ENCODE peak calls at places on chromosomes 5 and 9, in ten cellular contexts. D, P, E, L, H, T, F, Z, U and G are unnamed samples.

GRCh38 chr5:131610198-131611063 is 24.6 kb downstream of the RAPGEF6 start:
- DNase-seq in D (peak), P (no peak), E (peak), L (peak), H (no peak), T (peak), F (no peak), Z (peak), U (no peak), G (no peak)

GRCh38 chr5:151556808-151557207 is 34.3 kb downstream of the FAT2 start:
- DNase-seq in D (no peak), P (no peak), E (no peak), L (no peak), H (no peak), T (no peak), F (no peak), Z (no peak), U (no peak), G (no peak)

GRCh38 chr5:86411596-86411995 is 206.1 kb upstream of the COX7C start:
- DNase-seq in D (no peak), P (no peak), E (no peak), L (no peak), H (no peak), T (no peak), F (no peak), Z (no peak), U (no peak), G (no peak)

GRCh38 chr9:35749515-35750255 is 598 bp downstream of the RGP1 start:
- DNase-seq in D (no peak), P (no peak), E (no peak), L (no peak), H (no peak), T (no peak), F (peak), Z (no peak), U (peak), G (peak)

GRCh38 chr5:16819522-16820167 is 116.4 kb downstream of the MYO10 start:
- DNase-seq in D (peak), P (peak), E (no peak), L (peak), H (peak), T (no peak), F (no peak), Z (no peak), U (no peak), G (no peak)

GRCh38 chr9:2494571-2494970 is 127.0 kb upstream of the VLDLR start:
- DNase-seq in D (peak), P (no peak), E (no peak), L (peak), H (no peak), T (no peak), F (no peak), Z (no peak), U (no peak), G (no peak)

GRCh38 chr5:79229357-79230174 is 6.4 kb upstream of the JMY start:
- DNase-seq in D (no peak), P (peak), E (no peak), L (peak), H (peak), T (no peak), F (no peak), Z (peak), U (no peak), G (peak)

GRCh38 chr5:80957031-80957761 is 3.0 kb upstream of the RASGRF2 start:
- DNase-seq in D (peak), P (no peak), E (no peak), L (no peak), H (no peak), T (no peak), F (no peak), Z (no peak), U (no peak), G (no peak)

GRCh38 chr9:121674952-121675351 is 23.5 kb downstream of the DAB2IP start:
- DNase-seq in D (peak), P (no peak), E (no peak), L (no peak), H (no peak), T (no peak), F (no peak), Z (no peak), U (no peak), G (peak)

GRCh38 chr5:140015706-140016105 is 27.4 kb downstream of the NRG2 start:
- DNase-seq in D (no peak), P (no peak), E (no peak), L (no peak), H (no peak), T (no peak), F (no peak), Z (no peak), U (no peak), G (no peak)

GRCh38 chr9:122949696-122950095 is 8.9 kb downstream of the RABGAP1 start:
- DNase-seq in D (no peak), P (no peak), E (no peak), L (no peak), H (no peak), T (no peak), F (no peak), Z (no peak), U (no peak), G (no peak)

GRCh38 chr5:88826959-88827585 is 55.9 kb downstream of the MEF2C start:
- DNase-seq in D (peak), P (peak), E (no peak), L (peak), H (peak), T (peak), F (no peak), Z (no peak), U (peak), G (peak)

GRCh38 chr9:87830446-87830845 is 52.2 kb upstream of the SPATA31E1 start:
- DNase-seq in D (no peak), P (no peak), E (no peak), L (no peak), H (no peak), T (no peak), F (no peak), Z (no peak), U (no peak), G (peak)

GRCh38 chr9:129624168-129624759 is 1.7 kb upstream of the NTMT1 start:
- DNase-seq in D (peak), P (no peak), E (peak), L (no peak), H (no peak), T (peak), F (peak), Z (peak), U (peak), G (peak)

GRCh38 chr9:105392531-105392930 is 55.3 kb upstream of the FSD1L start:
- DNase-seq in D (no peak), P (no peak), E (no peak), L (no peak), H (no peak), T (no peak), F (no peak), Z (no peak), U (no peak), G (no peak)

GRCh38 chr5:143376911-143377838 is 26.3 kb downstream of the NR3C1 start:
- DNase-seq in D (peak), P (no peak), E (no peak), L (no peak), H (peak), T (peak), F (no peak), Z (peak), U (no peak), G (no peak)

GRCh38 chr5:98927242-98927987 is 1.4 kb downstream of the CHD1 start:
- DNase-seq in D (peak), P (no peak), E (peak), L (peak), H (no peak), T (no peak), F (peak), Z (peak), U (peak), G (peak)

GRCh38 chr5:33513786-33514185 is 73.0 kb downstream of the TARS1 start:
- DNase-seq in D (peak), P (no peak), E (no peak), L (no peak), H (no peak), T (no peak), F (no peak), Z (no peak), U (no peak), G (no peak)

GRCh38 chr9:122051401-122052346 is 41.4 kb downstream of the TTLL11 start:
- DNase-seq in D (peak), P (peak), E (no peak), L (no peak), H (no peak), T (no peak), F (no peak), Z (no peak), U (no peak), G (peak)

GRCh38 chr9:125513634-125514413 is 193.2 kb downstream of the MAPKAP1 start:
- DNase-seq in D (peak), P (peak), E (peak), L (no peak), H (no peak), T (no peak), F (no peak), Z (peak), U (no peak), G (peak)

GRCh38 chr5:156534906-156535305 is 207.9 kb downstream of the SGCD start:
- DNase-seq in D (no peak), P (peak), E (no peak), L (no peak), H (no peak), T (no peak), F (no peak), Z (no peak), U (no peak), G (no peak)

DNA sequence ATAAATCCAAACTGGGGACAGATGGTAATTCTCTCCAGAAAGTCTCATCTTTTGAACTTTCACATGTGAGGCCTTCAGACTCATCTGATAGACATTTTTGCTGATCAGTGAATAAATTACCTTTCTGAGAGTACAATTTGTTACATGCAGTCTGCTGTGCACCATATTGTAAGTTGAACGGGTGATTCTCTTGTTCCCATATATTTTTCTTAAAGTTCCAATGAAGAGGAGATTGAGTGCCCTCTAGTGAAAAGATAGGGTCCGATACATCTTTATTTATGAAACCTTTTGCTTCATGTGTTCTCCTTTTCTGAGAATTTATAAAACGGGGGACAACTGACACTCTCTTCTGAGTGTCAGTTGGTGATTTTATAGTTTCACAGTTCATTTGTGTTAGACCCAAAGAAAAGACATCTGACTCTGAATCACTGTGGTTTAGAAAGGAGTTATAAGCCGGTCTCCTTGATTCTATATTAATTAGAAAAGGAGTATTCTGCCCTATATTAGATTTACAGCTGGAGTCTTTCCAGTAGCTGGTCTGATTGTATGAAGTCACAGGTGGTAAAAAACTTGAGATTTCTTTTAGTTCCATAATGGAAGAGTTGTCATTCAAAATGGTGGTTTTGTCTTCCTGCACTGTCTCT is 30.4 kb downstream of the GNG10 start:
- DNase-seq in D (peak), P (peak), E (peak), L (peak), H (peak), T (peak), F (no peak), Z (peak), U (no peak), G (no peak)
- TF ChIP-seq CTCF in D (peak), P (peak), E (peak), L (peak), H (peak), T (peak), F (no peak), Z (peak), U (no peak), G (peak)

GRCh38 chr5:175129121-175129520 is 314.9 kb downstream of the DRD1 start:
- DNase-seq in D (no peak), P (no peak), E (no peak), L (no peak), H (no peak), T (no peak), F (no peak), Z (no peak), U (peak), G (no peak)

GRCh38 chr5:175131432-175131831 is 312.6 kb downstream of the DRD1 start:
- DNase-seq in D (no peak), P (no peak), E (no peak), L (no peak), H (no peak), T (no peak), F (no peak), Z (no peak), U (no peak), G (no peak)

GRCh38 chr5:175124821-175125220 is 319.2 kb downstream of the DRD1 start:
- DNase-seq in D (no peak), P (no peak), E (no peak), L (no peak), H (no peak), T (peak), F (no peak), Z (no peak), U (no peak), G (no peak)

GRCh38 chr5:175133185-175133584 is 310.8 kb downstream of the DRD1 start:
- DNase-seq in D (peak), P (no peak), E (no peak), L (no peak), H (no peak), T (no peak), F (no peak), Z (no peak), U (no peak), G (no peak)

DNA sequence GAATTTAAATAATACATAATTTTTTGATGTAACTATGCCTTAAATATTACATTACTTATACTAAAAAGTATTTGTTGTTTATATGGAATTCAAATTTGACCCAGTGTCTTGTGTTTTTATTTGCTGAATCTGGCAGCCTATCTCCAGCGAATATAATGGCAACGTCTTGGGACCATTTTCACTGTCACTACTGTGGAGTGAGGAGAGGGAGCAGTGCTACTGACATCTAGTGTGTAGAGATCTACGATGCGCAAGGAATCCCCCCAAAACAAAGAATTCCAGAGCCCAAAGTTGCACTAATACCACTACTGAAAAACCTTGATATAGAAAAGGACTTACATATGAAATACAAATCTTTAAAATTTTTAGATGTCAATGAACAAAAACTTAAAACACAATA is 314.4 kb downstream of the DRD1 start:
- DNase-seq in D (no peak), P (no peak), E (no peak), L (no peak), H (no peak), T (no peak), F (no peak), Z (no peak), U (no peak), G (no peak)
- TF ChIP-seq CTCF in D (no peak), P (no peak), E (no peak), L (no peak), H (no peak), T (no peak), F (no peak), Z (no peak), U (no peak), G (no peak)

GRCh38 chr9:101448680-101449070 is 13.1 kb upstream of the ALDOB start:
- DNase-seq in D (no peak), P (no peak), E (no peak), L (no peak), H (no peak), T (no peak), F (no peak), Z (no peak), U (no peak), G (no peak)
- TF ChIP-seq CTCF in D (no peak), P (no peak), E (no peak), L (no peak), H (no peak), T (no peak), F (no peak), Z (no peak), U (no peak), G (no peak)

GRCh38 chr9:903886-904285 is 62.4 kb downstream of the DMRT1 start:
- DNase-seq in D (no peak), P (no peak), E (no peak), L (no peak), H (no peak), T (no peak), F (no peak), Z (no peak), U (no peak), G (no peak)
- TF ChIP-seq CTCF in D (no peak), P (no peak), E (no peak), L (no peak), H (no peak), T (no peak), F (no peak), Z (no peak), U (no peak), G (no peak)

GRCh38 chr9:137582286-137582860 is 3.6 kb upstream of the DPH7 start:
- DNase-seq in D (no peak), P (no peak), E (no peak), L (no peak), H (no peak), T (no peak), F (no peak), Z (no peak), U (no peak), G (peak)
- TF ChIP-seq CTCF in D (peak), P (no peak), E (peak), L (peak), H (peak), T (peak), F (no peak), Z (peak), U (no peak), G (peak)

DNA sequence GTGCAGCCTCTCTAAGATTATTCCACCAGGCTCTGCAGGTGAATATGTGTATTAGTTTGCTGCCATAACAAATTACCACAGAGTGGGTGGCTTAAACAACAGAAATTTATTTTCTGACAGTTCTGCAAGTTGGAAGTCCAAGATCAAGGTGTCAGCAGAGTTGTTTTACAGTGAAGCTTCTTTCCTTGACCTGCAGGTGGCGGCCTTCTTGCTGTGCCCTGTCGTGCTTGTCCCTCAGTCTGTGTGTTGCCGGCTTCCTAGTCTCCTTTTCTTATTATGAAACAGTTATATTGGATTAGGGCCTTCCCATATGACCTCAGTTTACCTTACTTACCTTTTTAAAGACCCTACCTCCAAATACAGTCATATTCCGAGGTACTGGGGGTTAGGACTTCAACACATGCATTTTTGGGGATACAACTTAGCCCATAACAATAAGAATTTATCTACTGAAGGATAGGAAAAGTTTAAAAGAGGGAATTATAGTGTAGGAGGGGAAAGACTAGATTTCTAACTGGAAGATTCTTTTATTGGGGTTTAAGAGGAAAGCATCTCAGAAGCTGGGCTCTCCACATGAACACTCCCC is 97.4 kb downstream of the OSTF1 start:
- DNase-seq in D (no peak), P (no peak), E (peak), L (no peak), H (no peak), T (peak), F (no peak), Z (no peak), U (peak), G (peak)
- TF ChIP-seq CTCF in D (peak), P (peak), E (peak), L (peak), H (peak), T (peak), F (no peak), Z (peak), U (peak), G (peak)